ENCODE peak calls at places on chromosomes 11 and 22, in nine cellular contexts. One of them, this sample, is unnamed.

GRCh38 chr22:39080052-39080762 is 3.1 kb downstream of the APOBEC3G start:
- DNase-seq in SHP77: no peak
- DNase-seq in caudate nucleus: no peak
- DNase-seq in HCEC 1CT: no peak
- DNase-seq in NCI-H2171 treated with DMSO at 0.1 percent for 48 hours: no peak
- DNase-seq in cardiac muscle cell: no peak
- DNase-seq in GM19239: no peak
- DNase-seq in left colon: no peak
- DNase-seq in stimulated activated CD4-positive, alpha-beta T cell treated with anti-CD3 and anti-CD28 coated beads, Interleukin-1b, Interleukin-23, amount 100 ng/mL, for 1 hour: no peak
- DNase-seq in this sample: no peak

GRCh38 chr11:9574556-9574805 is 1.0 kb downstream of the WEE1 start:
- DNase-seq in stimulated activated CD4-positive, alpha-beta T cell treated with anti-CD3 and anti-CD28 coated beads, Interleukin-1b, Interleukin-23, amount 100 ng/mL, for 1 hour: no peak
- DNase-seq in HCEC 1CT: peak
- DNase-seq in SHP77: no peak
- DNase-seq in cardiac muscle cell: peak
- DNase-seq in left colon: peak
- DNase-seq in GM19239: no peak
- DNase-seq in caudate nucleus: no peak
- DNase-seq in NCI-H2171 treated with DMSO at 0.1 percent for 48 hours: no peak
- DNase-seq in this sample: no peak

GRCh38 chr11:64609436-64610047 is 18.5 kb downstream of the SLC22A12 start:
- DNase-seq in cardiac muscle cell: no peak
- DNase-seq in NCI-H2171 treated with DMSO at 0.1 percent for 48 hours: peak
- DNase-seq in stimulated activated CD4-positive, alpha-beta T cell treated with anti-CD3 and anti-CD28 coated beads, Interleukin-1b, Interleukin-23, amount 100 ng/mL, for 1 hour: no peak
- DNase-seq in HCEC 1CT: no peak
- DNase-seq in GM19239: no peak
- DNase-seq in caudate nucleus: no peak
- DNase-seq in SHP77: no peak
- DNase-seq in left colon: no peak
- DNase-seq in this sample: no peak

GRCh38 chr11:1211838-1212237 is 11.0 kb upstream of the MUC5B start:
- DNase-seq in SHP77: no peak
- DNase-seq in GM19239: no peak
- DNase-seq in left colon: no peak
- DNase-seq in NCI-H2171 treated with DMSO at 0.1 percent for 48 hours: no peak
- DNase-seq in cardiac muscle cell: no peak
- DNase-seq in stimulated activated CD4-positive, alpha-beta T cell treated with anti-CD3 and anti-CD28 coated beads, Interleukin-1b, Interleukin-23, amount 100 ng/mL, for 1 hour: no peak
- DNase-seq in HCEC 1CT: no peak
- DNase-seq in caudate nucleus: no peak
- DNase-seq in this sample: no peak

GRCh38 chr11:28887681-28888080 is 779.5 kb downstream of the METTL15 start:
- DNase-seq in HCEC 1CT: no peak
- DNase-seq in NCI-H2171 treated with DMSO at 0.1 percent for 48 hours: no peak
- DNase-seq in left colon: no peak
- DNase-seq in SHP77: no peak
- DNase-seq in caudate nucleus: no peak
- DNase-seq in GM19239: no peak
- DNase-seq in stimulated activated CD4-positive, alpha-beta T cell treated with anti-CD3 and anti-CD28 coated beads, Interleukin-1b, Interleukin-23, amount 100 ng/mL, for 1 hour: no peak
- DNase-seq in cardiac muscle cell: peak
- DNase-seq in this sample: no peak

GRCh38 chr22:23256986-23257888 is 76.9 kb downstream of the BCR start:
- DNase-seq in stimulated activated CD4-positive, alpha-beta T cell treated with anti-CD3 and anti-CD28 coated beads, Interleukin-1b, Interleukin-23, amount 100 ng/mL, for 1 hour: no peak
- DNase-seq in left colon: peak
- DNase-seq in cardiac muscle cell: no peak
- DNase-seq in caudate nucleus: no peak
- DNase-seq in NCI-H2171 treated with DMSO at 0.1 percent for 48 hours: no peak
- DNase-seq in SHP77: no peak
- DNase-seq in GM19239: no peak
- DNase-seq in HCEC 1CT: no peak
- DNase-seq in this sample: no peak

GRCh38 chr11:125468025-125468424 is 28.0 kb downstream of the FEZ1 start:
- DNase-seq in stimulated activated CD4-positive, alpha-beta T cell treated with anti-CD3 and anti-CD28 coated beads, Interleukin-1b, Interleukin-23, amount 100 ng/mL, for 1 hour: no peak
- DNase-seq in SHP77: no peak
- DNase-seq in HCEC 1CT: no peak
- DNase-seq in caudate nucleus: no peak
- DNase-seq in cardiac muscle cell: no peak
- DNase-seq in left colon: no peak
- DNase-seq in NCI-H2171 treated with DMSO at 0.1 percent for 48 hours: no peak
- DNase-seq in GM19239: no peak
- DNase-seq in this sample: no peak

GRCh38 chr11:2771758-2772466 is 72.1 kb upstream of the KCNQ1OT1 start:
- DNase-seq in HCEC 1CT: no peak
- DNase-seq in GM19239: no peak
- DNase-seq in stimulated activated CD4-positive, alpha-beta T cell treated with anti-CD3 and anti-CD28 coated beads, Interleukin-1b, Interleukin-23, amount 100 ng/mL, for 1 hour: no peak
- DNase-seq in caudate nucleus: no peak
- DNase-seq in SHP77: no peak
- DNase-seq in cardiac muscle cell: no peak
- DNase-seq in left colon: peak
- DNase-seq in NCI-H2171 treated with DMSO at 0.1 percent for 48 hours: peak
- DNase-seq in this sample: no peak

GRCh38 chr11:95358516-95359322 is 127.7 kb upstream of the SESN3 start:
- DNase-seq in NCI-H2171 treated with DMSO at 0.1 percent for 48 hours: peak
- DNase-seq in caudate nucleus: no peak
- DNase-seq in stimulated activated CD4-positive, alpha-beta T cell treated with anti-CD3 and anti-CD28 coated beads, Interleukin-1b, Interleukin-23, amount 100 ng/mL, for 1 hour: no peak
- DNase-seq in GM19239: no peak
- DNase-seq in HCEC 1CT: no peak
- DNase-seq in SHP77: no peak
- DNase-seq in cardiac muscle cell: peak
- DNase-seq in left colon: no peak
- DNase-seq in this sample: no peak

GRCh38 chr11:64752106-64752970 is 7.4 kb downstream of the PYGM start:
- DNase-seq in caudate nucleus: no peak
- DNase-seq in cardiac muscle cell: no peak
- DNase-seq in NCI-H2171 treated with DMSO at 0.1 percent for 48 hours: no peak
- DNase-seq in SHP77: peak
- DNase-seq in left colon: no peak
- DNase-seq in GM19239: no peak
- DNase-seq in stimulated activated CD4-positive, alpha-beta T cell treated with anti-CD3 and anti-CD28 coated beads, Interleukin-1b, Interleukin-23, amount 100 ng/mL, for 1 hour: no peak
- DNase-seq in HCEC 1CT: no peak
- DNase-seq in this sample: no peak

GRCh38 chr22:38317995-38318715 is 922 bp upstream of the CSNK1E start:
- DNase-seq in stimulated activated CD4-positive, alpha-beta T cell treated with anti-CD3 and anti-CD28 coated beads, Interleukin-1b, Interleukin-23, amount 100 ng/mL, for 1 hour: no peak
- DNase-seq in left colon: peak
- DNase-seq in cardiac muscle cell: peak
- DNase-seq in GM19239: no peak
- DNase-seq in NCI-H2171 treated with DMSO at 0.1 percent for 48 hours: no peak
- DNase-seq in caudate nucleus: no peak
- DNase-seq in SHP77: peak
- DNase-seq in HCEC 1CT: peak
- DNase-seq in this sample: no peak

GRCh38 chr11:479311-479710 is 27.7 kb downstream of the RNH1 start:
- DNase-seq in SHP77: no peak
- DNase-seq in NCI-H2171 treated with DMSO at 0.1 percent for 48 hours: no peak
- DNase-seq in left colon: no peak
- DNase-seq in HCEC 1CT: no peak
- DNase-seq in caudate nucleus: no peak
- DNase-seq in stimulated activated CD4-positive, alpha-beta T cell treated with anti-CD3 and anti-CD28 coated beads, Interleukin-1b, Interleukin-23, amount 100 ng/mL, for 1 hour: no peak
- DNase-seq in cardiac muscle cell: no peak
- DNase-seq in GM19239: no peak
- DNase-seq in this sample: no peak

This sample was measured in central memory CD4-positive, alpha-beta T cell.